ENCODE peak calls at places on chromosomes 1 and 21, in eight cellular contexts. G is AG10803, O is progenitor cell of endocrine pancreas, B is left ventricle myocardium inferior, N is cardiac fibroblast, P is HCT116, Z is cardiac muscle cell, X is tibial nerve. L is an unnamed sample.

GRCh38 chr1:55362558-55362957 is 147.4 kb upstream of the USP24 start:
- DNase-seq in G (peak; percentile 77), O (no peak), B (no peak), N (peak; percentile 86), P (no peak), Z (peak; percentile 65), X (peak; percentile 50), L (no peak)

GRCh38 chr21:40635336-40635735 is 211.6 kb downstream of the DSCAM start:
- DNase-seq in G (no peak), O (no peak), B (no peak), N (no peak), P (no peak), Z (no peak), X (no peak), L (no peak)

GRCh38 chr1:67626495-67627235 is 58.3 kb upstream of the GADD45A start:
- DNase-seq in G (peak; percentile 26), O (no peak), B (no peak), N (peak; percentile 99), P (peak; percentile 7), Z (peak; percentile 79), X (no peak), L (no peak)

GRCh38 chr1:21451981-21452411 is 12.1 kb downstream of the NBPF3 start:
- DNase-seq in G (peak; percentile 67), O (no peak), B (no peak), N (no peak), P (no peak), Z (peak; percentile 44), X (no peak), L (no peak)

GRCh38 chr1:77031101-77031662 is 163.9 kb downstream of the ST6GALNAC5 start:
- DNase-seq in G (peak; percentile 65), O (no peak), B (no peak), N (peak; percentile 68), P (no peak), Z (peak; percentile 35), X (no peak), L (no peak)

GRCh38 chr1:32877211-32878110 is 6.7 kb upstream of the FNDC5 start:
- DNase-seq in G (no peak), O (no peak), B (peak; percentile 72), N (no peak), P (no peak), Z (no peak), X (no peak), L (no peak)

GRCh38 chr1:30329802-30330557 is 393.4 kb downstream of the MATN1 start:
- DNase-seq in G (no peak), O (no peak), B (no peak), N (no peak), P (no peak), Z (no peak), X (no peak), L (no peak)

GRCh38 chr1:219959540-219960208 is 31.3 kb upstream of the SLC30A10 start:
- DNase-seq in G (no peak), O (no peak), B (no peak), N (no peak), P (no peak), Z (no peak), X (no peak), L (no peak)

GRCh38 chr1:178541829-178542553 is 29.1 kb downstream of the TEX35 start:
- DNase-seq in G (no peak), O (peak; percentile 62), B (no peak), N (no peak), P (no peak), Z (peak; percentile 34), X (no peak), L (peak; percentile 72)

GRCh38 chr1:181135462-181135781 is 46.9 kb downstream of the IER5 start:
- DNase-seq in G (peak; percentile 77), O (no peak), B (no peak), N (peak; percentile 62), P (no peak), Z (peak; percentile 26), X (no peak), L (no peak)

GRCh38 chr1:50129201-50129600 is 20.5 kb downstream of the ELAVL4 start:
- DNase-seq in G (no peak), O (no peak), B (no peak), N (no peak), P (no peak), Z (no peak), X (no peak), L (no peak)

GRCh38 chr1:1764876-1765478 is 13.3 kb downstream of the NADK start:
- DNase-seq in G (no peak), O (no peak), B (no peak), N (no peak), P (no peak), Z (no peak), X (no peak), L (no peak)

GRCh38 chr1:1760345-1760650 is 18.0 kb downstream of the NADK start:
- DNase-seq in G (no peak), O (no peak), B (no peak), N (no peak), P (no peak), Z (no peak), X (no peak), L (no peak)

GRCh38 chr1:1761504-1762376 is 16.5 kb downstream of the NADK start:
- DNase-seq in G (no peak), O (no peak), B (no peak), N (no peak), P (no peak), Z (no peak), X (no peak), L (no peak)

GRCh38 chr1:1760715-1761114 is 17.6 kb downstream of the NADK start:
- DNase-seq in G (no peak), O (no peak), B (no peak), N (no peak), P (no peak), Z (no peak), X (no peak), L (no peak)

DNA sequence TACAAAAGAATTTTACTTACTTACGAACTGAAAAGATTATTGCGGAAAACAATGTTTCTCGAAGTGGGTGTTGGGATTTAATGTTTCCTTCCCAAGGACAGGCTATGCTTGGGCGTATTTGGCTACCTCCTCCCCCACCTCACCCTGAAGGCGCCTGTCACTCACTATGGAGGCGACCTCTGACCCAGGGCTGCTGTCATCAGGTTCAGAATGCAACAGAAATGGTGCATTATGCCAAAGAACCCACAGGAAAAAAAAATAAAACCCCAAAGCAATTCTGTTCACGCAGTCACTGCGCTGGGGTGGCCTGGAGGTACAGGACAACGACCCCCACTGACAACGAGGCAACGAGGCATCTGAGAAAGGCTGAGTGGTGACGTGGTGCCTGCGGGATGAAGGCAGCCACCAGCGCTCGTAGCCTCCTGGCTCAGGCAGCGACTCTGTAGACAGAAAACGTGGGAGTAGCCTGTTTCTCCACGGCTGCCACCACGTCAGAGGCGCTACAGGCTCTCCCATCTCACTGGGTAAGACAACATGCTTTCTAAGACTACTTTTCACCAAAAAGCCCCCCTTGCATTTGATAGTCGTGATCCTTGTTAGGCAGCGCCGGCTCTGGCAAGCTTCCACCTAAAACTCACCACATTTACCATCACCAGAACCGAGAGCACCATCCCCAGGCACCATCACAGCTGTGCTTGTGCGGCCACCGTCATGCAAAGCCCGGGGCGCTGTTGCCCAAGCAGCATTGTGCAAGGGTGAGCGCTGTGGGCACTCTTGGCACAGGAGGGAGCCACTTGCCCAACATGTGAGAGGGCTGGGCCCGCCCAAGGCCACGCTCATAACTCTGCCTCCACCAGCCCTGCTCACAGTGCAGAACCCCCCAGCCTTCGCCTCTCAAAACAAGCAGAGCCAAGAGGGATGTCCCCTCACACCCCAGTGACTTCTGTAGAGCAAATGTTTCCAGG is 14.3 kb downstream of the NADK start:
- DNase-seq in G (peak; percentile 57), O (no peak), B (peak; percentile 62), N (no peak), P (no peak), Z (peak; percentile 66), X (no peak), L (no peak)
- TF ChIP-seq CTCF in G (no peak), O (no peak), B (no peak), N (no peak), P (no peak), Z (peak; percentile 11), X (no peak), L (no peak)

GRCh38 chr1:98386675-98387440 is 274.7 kb upstream of the SNX7 start:
- DNase-seq in G (no peak), O (no peak), B (no peak), N (no peak), P (no peak), Z (no peak), X (no peak), L (no peak)

GRCh38 chr1:98387701-98388100 is 273.8 kb upstream of the SNX7 start:
- DNase-seq in G (no peak), O (no peak), B (no peak), N (peak; percentile 19), P (no peak), Z (no peak), X (no peak), L (no peak)

GRCh38 chr1:98389809-98390208 is 271.7 kb upstream of the SNX7 start:
- DNase-seq in G (peak; percentile 82), O (no peak), B (no peak), N (peak; percentile 90), P (no peak), Z (peak; percentile 50), X (no peak), L (no peak)

GRCh38 chr1:98385691-98386090 is 275.8 kb upstream of the SNX7 start:
- DNase-seq in G (no peak), O (no peak), B (no peak), N (peak; percentile 39), P (no peak), Z (no peak), X (no peak), L (no peak)

GRCh38 chr1:98388431-98388830 is 273.1 kb upstream of the SNX7 start:
- DNase-seq in G (peak; percentile 76), O (no peak), B (no peak), N (peak; percentile 89), P (no peak), Z (peak; percentile 87), X (peak; percentile 13), L (no peak)
- TF ChIP-seq CTCF in G (no peak), O (no peak), B (no peak), N (no peak), P (no peak), Z (no peak), X (no peak), L (no peak)

DNA sequence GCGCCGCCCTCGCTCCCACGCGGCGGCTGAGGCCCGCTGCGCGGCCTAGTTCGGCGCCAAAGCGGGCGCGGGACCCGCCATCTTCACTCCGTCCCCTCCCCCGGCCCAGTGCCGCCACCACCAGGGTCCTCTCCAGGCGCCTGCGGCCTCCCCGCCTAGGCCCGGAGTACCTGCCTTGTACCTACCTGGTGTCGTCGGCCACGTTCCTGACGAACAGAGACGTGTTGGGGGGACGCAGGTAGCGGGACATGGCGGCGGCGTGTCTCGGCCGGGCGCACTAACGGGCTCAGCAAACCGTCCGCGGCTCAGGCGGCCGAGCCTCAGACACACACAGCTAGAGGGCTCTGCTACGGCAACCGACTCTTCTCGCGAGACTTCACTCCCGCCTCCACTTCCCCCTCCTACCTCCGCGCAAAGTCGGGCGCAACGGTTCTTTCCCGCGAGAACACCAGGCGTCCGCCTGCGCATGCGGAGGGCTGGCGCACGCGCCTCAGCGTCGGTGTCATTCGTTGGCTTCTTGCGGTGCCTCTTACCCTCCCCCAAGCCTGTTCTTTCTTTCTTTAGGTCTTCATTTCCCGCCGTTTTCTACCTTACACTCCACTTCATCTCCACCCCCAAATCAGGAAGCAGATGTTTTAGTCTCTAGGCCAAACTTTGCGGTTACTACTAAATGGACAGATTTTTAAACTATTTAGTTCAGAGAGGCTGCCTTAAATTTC is at the start of gene SRSF10:
- DNase-seq in G (peak; percentile 98), O (peak; percentile 92), B (peak; percentile 98), N (peak; percentile 99), P (peak; percentile 98), Z (peak; percentile 99), X (peak; percentile 95), L (peak; percentile 97)
- TF ChIP-seq CTCF in G (peak; percentile 39), O (no peak), B (peak; percentile 61), N (peak; percentile 40), P (peak; percentile 8), Z (peak; percentile 29), X (peak; percentile 84), L (no peak)

GRCh38 chr1:203327684-203328457 is 22.6 kb downstream of the BTG2 start:
- DNase-seq in G (peak; percentile 49), O (no peak), B (peak; percentile 63), N (peak; percentile 58), P (no peak), Z (peak; percentile 69), X (peak; percentile 66), L (peak; percentile 70)
- TF ChIP-seq CTCF in G (peak; percentile 51), O (peak; percentile 35), B (peak; percentile 63), N (peak; percentile 37), P (no peak), Z (peak; percentile 54), X (peak; percentile 80), L (peak; percentile 65)